ENCODE peak calls at places on chromosomes 3 and 15, in nine cellular contexts. B is endodermal cell, M is endothelial cell, C is AG04449, Q is progenitor cell of endocrine pancreas, J is dorsolateral prefrontal cortex, U is MCF 10A, Y is AG04450, D is fibroblast of mammary gland. A is an unnamed sample.
A peak's percentile ranks its signal among the peaks of the same experiment; 100 is the strongest.

GRCh38 chr15:77569647-77570186 is 63.0 kb downstream of the LINGO1 start:
- DNase-seq in B (no peak), M (no peak), C (no peak), Q (no peak), J (no peak), U (no peak), Y (no peak), D (peak; percentile 12), A (no peak)

GRCh38 chr3:11953350-11953749 is 50.8 kb upstream of the SYN2 start:
- DNase-seq in B (no peak), M (no peak), C (no peak), Q (no peak), J (no peak), U (no peak), Y (no peak), D (no peak), A (no peak)

GRCh38 chr15:65862682-65863081 is 6.6 kb upstream of the RAB11A start:
- DNase-seq in B (peak; percentile 93), M (peak; percentile 38), C (no peak), Q (no peak), J (no peak), U (peak; percentile 62), Y (no peak), D (peak; percentile 86), A (no peak)

GRCh38 chr3:187293977-187294376 is 2.4 kb upstream of the MASP1 start:
- DNase-seq in B (peak; percentile 22), M (no peak), C (no peak), Q (no peak), J (no peak), U (no peak), Y (no peak), D (peak; percentile 48), A (no peak)

GRCh38 chr15:58534556-58534955 is 102.8 kb downstream of the LIPC start:
- DNase-seq in B (no peak), M (no peak), C (no peak), Q (no peak), J (no peak), U (no peak), Y (no peak), D (no peak), A (no peak)

GRCh38 chr3:194205675-194206133 is 69.8 kb downstream of the HES1 start:
- DNase-seq in B (peak; percentile 83), M (peak; percentile 44), C (no peak), Q (no peak), J (no peak), U (no peak), Y (no peak), D (no peak), A (no peak)

GRCh38 chr15:100731259-100732156 is 129.1 kb downstream of the ASB7 start:
- DNase-seq in B (no peak), M (no peak), C (no peak), Q (no peak), J (no peak), U (peak; percentile 24), Y (no peak), D (peak; percentile 43), A (no peak)

GRCh38 chr3:47000198-47000815 is 20.8 kb downstream of the NBEAL2 start:
- DNase-seq in B (no peak), M (no peak), C (no peak), Q (no peak), J (no peak), U (no peak), Y (no peak), D (peak; percentile 38), A (no peak)

GRCh38 chr3:175150812-175151411 is 291.8 kb downstream of the NAALADL2 start:
- DNase-seq in B (peak; percentile 48), M (no peak), C (no peak), Q (no peak), J (no peak), U (peak; percentile 92), Y (no peak), D (no peak), A (no peak)

GRCh38 chr3:111282024-111282423 is 210.4 kb downstream of the NECTIN3 start:
- DNase-seq in B (no peak), M (no peak), C (no peak), Q (no peak), J (no peak), U (no peak), Y (no peak), D (no peak), A (no peak)

GRCh38 chr3:89440351-89440750 is 332.9 kb downstream of the EPHA3 start:
- DNase-seq in B (no peak), M (no peak), C (no peak), Q (no peak), J (no peak), U (no peak), Y (no peak), D (no peak), A (no peak)

GRCh38 chr3:49689046-49689886 is at the start of the genes MST1 and RNF123:
- DNase-seq in B (peak; percentile 98), M (peak; percentile 95), C (peak; percentile 28), Q (peak; percentile 92), J (peak; percentile 85), U (peak; percentile 88), Y (peak; percentile 78), D (peak; percentile 84), A (peak; percentile 89)
- TF ChIP-seq CTCF in B (peak; percentile 55), M (no peak), C (peak; percentile 60), Q (peak; percentile 38), J (peak; percentile 47), U (peak; percentile 14), Y (peak; percentile 48), D (no peak), A (no peak)

GRCh38 chr3:160398820-160399346 is at the start of gene IFT80:
- DNase-seq in B (peak; percentile 98), M (peak; percentile 91), C (peak; percentile 72), Q (peak; percentile 88), J (peak; percentile 96), U (peak; percentile 97), Y (peak; percentile 90), D (peak; percentile 95), A (peak; percentile 94)
- TF ChIP-seq CTCF in B (no peak), M (no peak), C (no peak), Q (no peak), J (no peak), U (no peak), Y (no peak), D (no peak), A (no peak)

GRCh38 chr3:132854856-132855535 is 132.8 kb upstream of the NPHP3 start:
- DNase-seq in B (peak; percentile 60), M (no peak), C (no peak), Q (no peak), J (no peak), U (no peak), Y (no peak), D (no peak), A (no peak)
- TF ChIP-seq CTCF in B (no peak), M (no peak), C (no peak), Q (no peak), J (no peak), U (no peak), Y (no peak), D (no peak), A (no peak)

DNA sequence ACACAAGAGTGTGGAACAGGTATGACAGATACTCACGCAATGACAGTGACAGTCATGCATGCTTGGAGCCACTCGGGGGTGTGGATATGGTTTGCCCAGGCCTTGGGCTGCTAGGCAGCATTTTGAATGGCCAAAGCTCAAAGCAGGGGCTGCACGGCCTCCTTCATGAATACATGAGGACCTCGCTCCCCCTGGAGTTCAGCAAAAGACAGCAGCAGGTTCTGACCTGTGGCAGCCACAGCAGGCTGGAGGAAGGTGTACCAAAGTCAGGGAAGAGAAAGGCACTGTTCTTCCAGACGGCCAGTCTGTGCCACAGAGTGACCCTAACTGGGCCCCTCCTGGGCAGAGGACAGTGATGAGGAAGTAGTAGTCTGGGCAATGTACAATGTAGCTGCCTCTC is 88.2 kb upstream of the C2CD4B start:
- DNase-seq in B (peak; percentile 64), M (peak; percentile 34), C (no peak), Q (no peak), J (no peak), U (no peak), Y (no peak), D (no peak), A (no peak)
- TF ChIP-seq CTCF in B (peak; percentile 55), M (no peak), C (no peak), Q (peak; percentile 32), J (no peak), U (no peak), Y (no peak), D (no peak), A (no peak)

GRCh38 chr3:16318216-16318615 is 53.2 kb downstream of the OXNAD1 start:
- DNase-seq in B (no peak), M (no peak), C (peak; percentile 37), Q (no peak), J (no peak), U (no peak), Y (peak; percentile 57), D (peak; percentile 31), A (no peak)

GRCh38 chr3:16317561-16317945 is 52.5 kb downstream of the OXNAD1 start:
- DNase-seq in B (no peak), M (no peak), C (no peak), Q (no peak), J (no peak), U (no peak), Y (no peak), D (no peak), A (no peak)

GRCh38 chr3:16316847-16317560 is 52.0 kb downstream of the OXNAD1 start:
- DNase-seq in B (no peak), M (no peak), C (no peak), Q (no peak), J (no peak), U (no peak), Y (no peak), D (no peak), A (no peak)

GRCh38 chr3:16319723-16320122 is 54.7 kb downstream of the OXNAD1 start:
- DNase-seq in B (no peak), M (no peak), C (no peak), Q (no peak), J (no peak), U (no peak), Y (no peak), D (no peak), A (no peak)

DNA sequence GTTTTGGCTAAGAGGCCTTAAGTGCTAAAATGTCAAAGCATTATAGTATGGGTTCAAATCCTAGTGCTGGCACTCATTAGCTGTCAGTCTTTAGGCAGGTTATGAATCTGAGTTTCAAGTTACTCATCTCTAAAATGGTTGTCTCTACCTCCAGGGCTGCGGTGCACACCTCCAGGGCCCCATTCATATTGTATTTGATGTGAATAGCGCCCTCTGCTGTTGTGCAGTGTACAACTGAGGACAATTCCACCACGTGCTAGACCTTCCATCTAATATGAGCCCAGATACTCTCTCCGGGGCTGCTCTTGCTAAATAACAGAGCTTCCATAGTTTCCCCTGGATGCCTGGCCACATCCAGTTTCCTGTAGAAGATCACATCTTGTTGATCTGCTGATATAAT is 54.3 kb downstream of the OXNAD1 start:
- DNase-seq in B (peak; percentile 73), M (peak; percentile 25), C (no peak), Q (no peak), J (no peak), U (peak; percentile 55), Y (no peak), D (peak; percentile 14), A (no peak)
- TF ChIP-seq CTCF in B (peak; percentile 76), M (peak; percentile 35), C (no peak), Q (peak; percentile 35), J (no peak), U (peak; percentile 23), Y (peak; percentile 31), D (peak; percentile 43), A (no peak)

A was measured in mesothelial cell of epicardium.